ENCODE peak calls at places on chromosome 18, in four cellular contexts. T is A549; U is heart right ventricle; A is CD8-positive, alpha-beta T cell. L is an unnamed sample.

GRCh38 chr18:292271-292670 is 24.4 kb upstream of the THOC1 start:
- DNase-seq in T (no peak), A (no peak), U (no peak), L (no peak)

GRCh38 chr18:3245185-3245564 is 2.4 kb upstream of the MYL12A start:
- DNase-seq in T (no peak), U (no peak), A (no peak), L (no peak)

GRCh38 chr18:29154196-29154757 is 977.3 kb upstream of the CDH2 start:
- DNase-seq in T (no peak), U (no peak), A (no peak), L (no peak)

GRCh38 chr18:59996370-59996966 is 96.7 kb downstream of the PMAIP1 start:
- DNase-seq in T (peak), A (no peak), U (no peak), L (no peak)

GRCh38 chr18:34458371-34458770 is 233.7 kb upstream of the NOL4 start:
- DNase-seq in U (no peak), A (no peak), T (no peak), L (no peak)

GRCh38 chr18:68555935-68556334 is 159.0 kb downstream of the TMX3 start:
- DNase-seq in T (no peak), U (no peak), A (no peak), L (no peak)

GRCh38 chr18:61845212-61845611 is 47.6 kb downstream of the RNF152 start:
- DNase-seq in A (no peak), T (no peak), U (no peak), L (no peak)

GRCh38 chr18:35406666-35407065 is 29.5 kb upstream of the ZNF396 start:
- DNase-seq in T (no peak), U (no peak), A (no peak), L (no peak)

GRCh38 chr18:8820701-8821465 is 115.5 kb downstream of the MTCL1 start:
- DNase-seq in T (no peak), A (no peak), U (no peak), L (no peak)

GRCh38 chr18:63741769-63742168 is 33.4 kb upstream of the SERPINB7 start:
- DNase-seq in T (no peak), A (no peak), U (no peak), L (no peak)

GRCh38 chr18:13500891-13501887 is 225.2 kb downstream of the FAM210A start:
- DNase-seq in U (peak), T (no peak), A (no peak), L (no peak)

GRCh38 chr18:29436459-29436858 is 1259.5 kb upstream of the CDH2 start:
- DNase-seq in T (no peak), U (no peak), A (no peak), L (no peak)

GRCh38 chr18:54148151-54148550 is 76.3 kb downstream of the MBD2 start:
- DNase-seq in U (no peak), T (no peak), A (no peak), L (no peak)

GRCh38 chr18:33844232-33844631 is 266.2 kb downstream of the ASXL3 start:
- DNase-seq in U (no peak), A (no peak), T (no peak), L (no peak)

GRCh38 chr18:8982416-8983183 is 119.9 kb upstream of the NDUFV2 start:
- DNase-seq in T (peak), A (no peak), U (no peak), L (no peak)

GRCh38 chr18:54209471-54210180 is 14.8 kb downstream of the MBD2 start:
- DNase-seq in T (no peak), A (no peak), U (no peak), L (no peak)

GRCh38 chr18:77116201-77117080 is 16.1 kb downstream of the MBP start:
- DNase-seq in T (no peak), U (no peak), A (no peak), L (peak)

GRCh38 chr18:28690100-28690499 is 513.2 kb upstream of the CDH2 start:
- DNase-seq in U (no peak), A (no peak), T (no peak), L (no peak)

GRCh38 chr18:74063023-74063422 is 84.6 kb downstream of the FBXO15 start:
- DNase-seq in A (no peak), T (no peak), U (no peak), L (no peak)

GRCh38 chr18:28581503-28582169 is 404.7 kb upstream of the CDH2 start:
- DNase-seq in T (no peak), A (no peak), U (no peak), L (no peak)

GRCh38 chr18:9732031-9732430 is 23.9 kb downstream of the RAB31 start:
- DNase-seq in T (no peak), U (no peak), A (no peak), L (no peak)

GRCh38 chr18:37634516-37634915 is 68.9 kb upstream of the CELF4 start:
- DNase-seq in T (no peak), A (no peak), U (no peak), L (no peak)

GRCh38 chr18:11962586-11962985 is 18.7 kb upstream of the IMPA2 start:
- DNase-seq in U (no peak), A (no peak), T (no peak), L (no peak)

GRCh38 chr18:13539050-13539449 is 187.3 kb downstream of the FAM210A start:
- DNase-seq in U (no peak), A (peak), T (no peak), L (no peak)

GRCh38 chr18:55300469-55301195 is 287.4 kb downstream of the TCF4 start:
- DNase-seq in A (no peak), U (peak), T (no peak), L (no peak)

GRCh38 chr18:75293591-75293990 is 83.0 kb downstream of the TSHZ1 start:
- DNase-seq in U (no peak), A (no peak), T (no peak), L (no peak)

GRCh38 chr18:35512761-35513160 is 15.0 kb upstream of the INO80C start:
- DNase-seq in U (no peak), T (no peak), A (no peak), L (no peak)

GRCh38 chr18:413263-413662 is 87.2 kb downstream of the COLEC12 start:
- DNase-seq in U (no peak), T (no peak), A (no peak), L (no peak)

GRCh38 chr18:45548614-45549013 is 66.7 kb upstream of the SLC14A2 start:
- DNase-seq in T (no peak), U (no peak), A (no peak), L (no peak)

GRCh38 chr18:77001041-77001440 is 131.5 kb downstream of the MBP start:
- DNase-seq in T (no peak), A (no peak), U (no peak), L (no peak)

GRCh38 chr18:41372266-41372665 is 582.8 kb upstream of the PIK3C3 start:
- DNase-seq in U (no peak), A (no peak), T (no peak), L (no peak)

GRCh38 chr18:13216092-13216582 is 2.4 kb upstream of the LDLRAD4 start:
- DNase-seq in U (peak), A (no peak), T (peak), L (no peak)

GRCh38 chr18:60248563-60249330 is 123.8 kb downstream of the MC4R start:
- DNase-seq in U (no peak), T (no peak), A (no peak), L (no peak)

GRCh38 chr18:32717151-32717550 is 55.7 kb downstream of the KLHL14 start:
- DNase-seq in A (no peak), U (no peak), T (no peak), L (no peak)

GRCh38 chr18:26648509-26649192 is 100.3 kb upstream of the KCTD1 start:
- DNase-seq in U (no peak), T (no peak), A (no peak), L (no peak)

GRCh38 chr18:26646897-26647296 is 98.5 kb upstream of the KCTD1 start:
- DNase-seq in U (no peak), T (no peak), A (no peak), L (no peak)

GRCh38 chr18:26652501-26652900 is 104.1 kb upstream of the KCTD1 start:
- DNase-seq in U (no peak), T (no peak), A (no peak), L (no peak)

GRCh38 chr18:26649193-26649543 is 100.8 kb upstream of the KCTD1 start:
- DNase-seq in A (no peak), T (no peak), U (no peak), L (no peak)

DNA sequence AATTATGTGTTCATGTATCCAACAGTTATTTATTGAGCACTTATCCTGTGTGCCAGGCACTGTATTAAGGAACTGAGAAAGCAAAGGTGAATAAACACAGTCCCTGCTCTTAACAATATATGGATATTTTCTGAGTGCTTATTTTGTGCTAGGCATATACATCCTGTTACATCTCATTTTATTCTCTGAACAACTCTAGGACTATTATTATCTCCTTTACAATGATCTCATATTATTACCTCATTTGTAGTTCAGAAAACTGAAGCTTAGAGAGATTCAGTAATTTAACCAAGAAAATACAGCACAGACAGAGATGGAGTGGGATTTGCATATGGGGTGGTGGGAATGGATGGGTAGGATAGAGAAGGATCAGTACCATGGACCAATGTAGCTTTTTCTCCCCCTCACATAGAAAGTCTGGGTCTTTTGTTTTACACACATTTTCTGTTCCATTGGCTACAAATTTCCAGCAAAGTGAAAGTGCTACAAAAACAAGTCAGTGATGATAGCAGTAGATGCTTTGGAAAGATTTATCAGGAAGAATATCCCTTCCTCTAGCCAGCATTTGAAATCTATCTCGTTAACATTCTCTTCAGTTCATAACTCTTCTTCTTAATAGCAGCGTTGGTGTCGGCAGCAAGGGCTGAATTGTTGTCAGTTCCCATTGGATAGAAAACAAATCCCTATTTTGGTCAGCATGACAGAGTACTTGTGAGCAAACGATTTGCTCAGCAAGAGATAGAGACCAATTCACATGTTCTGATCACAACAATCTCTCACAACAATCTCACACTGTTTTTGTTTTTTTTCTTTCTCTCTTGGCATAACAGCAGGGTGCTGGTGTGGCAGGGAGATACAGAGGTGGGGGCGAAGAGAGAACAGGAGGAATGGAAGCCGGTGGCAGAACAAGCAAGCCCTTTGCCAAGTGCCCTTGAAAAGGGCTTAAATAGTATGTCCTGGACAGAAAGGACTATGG is 102.2 kb upstream of the KCTD1 start:
- DNase-seq in A (no peak), U (no peak), T (no peak), L (no peak)
- TF ChIP-seq CTCF in A (no peak), U (no peak), T (no peak), L (no peak)

GRCh38 chr18:25446972-25447371 is 95.0 kb upstream of the ZNF521 start:
- DNase-seq in U (no peak), T (no peak), A (no peak), L (no peak)
- TF ChIP-seq CTCF in U (no peak), T (no peak), A (no peak), L (no peak)

GRCh38 chr18:79779021-79779699 is 18.6 kb upstream of the KCNG2 start:
- DNase-seq in T (no peak), U (no peak), A (no peak), L (no peak)

GRCh38 chr18:79780547-79780946 is 17.2 kb upstream of the KCNG2 start:
- DNase-seq in T (no peak), U (no peak), A (no peak), L (no peak)

GRCh38 chr18:79778291-79778791 is 19.4 kb upstream of the KCNG2 start:
- DNase-seq in U (no peak), T (no peak), A (no peak), L (no peak)

GRCh38 chr18:79781331-79781941 is 16.3 kb upstream of the KCNG2 start:
- DNase-seq in U (no peak), A (no peak), T (no peak), L (no peak)

DNA sequence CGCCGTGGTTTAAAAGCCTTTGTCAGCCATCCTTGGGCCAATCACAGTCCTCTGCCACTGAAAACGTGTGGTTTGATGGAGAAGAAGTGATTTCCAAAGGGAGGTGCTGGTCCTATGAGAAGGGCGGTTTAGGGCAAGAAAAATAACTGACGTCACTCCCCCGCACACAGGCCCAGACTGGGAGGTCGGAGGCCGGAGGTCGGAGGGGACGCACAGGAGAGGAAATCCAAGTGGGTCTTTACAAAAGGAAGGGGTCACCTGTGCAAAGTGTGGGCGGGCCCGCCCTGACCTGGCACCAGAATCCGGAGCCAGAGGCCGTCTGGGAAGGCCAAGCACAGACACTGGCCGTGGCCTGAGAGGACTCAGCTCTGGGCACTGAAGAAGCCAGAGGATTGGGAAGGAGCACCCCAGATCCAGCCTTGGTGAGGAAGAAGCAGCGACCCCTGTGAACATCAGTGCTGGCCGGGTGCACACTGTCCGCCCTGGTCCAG is 18.0 kb upstream of the KCNG2 start:
- DNase-seq in A (no peak), U (no peak), T (no peak), L (no peak)
- TF ChIP-seq CTCF in A (no peak), U (no peak), T (no peak), L (no peak)

GRCh38 chr18:22040527-22040926 is 128.9 kb upstream of the GATA6 start:
- DNase-seq in U (no peak), T (no peak), A (no peak), L (no peak)
- TF ChIP-seq CTCF in U (no peak), T (no peak), A (no peak), L (no peak)

GRCh38 chr18:58793361-58793760 is 71.3 kb upstream of the ZNF532 start:
- DNase-seq in A (no peak), T (peak), U (no peak), L (no peak)
- TF ChIP-seq CTCF in A (no peak), T (no peak), U (no peak), L (no peak)

GRCh38 chr18:56314396-56314795 is 324.0 kb downstream of the TXNL1 start:
- DNase-seq in A (no peak), T (no peak), U (no peak), L (no peak)
- TF ChIP-seq CTCF in A (no peak), T (no peak), U (peak), L (no peak)

GRCh38 chr18:48023334-48024008 is 93.0 kb upstream of the SMAD2 start:
- DNase-seq in U (no peak), A (no peak), T (peak), L (peak)
- TF ChIP-seq CTCF in U (peak), A (no peak), T (peak), L (no peak)

GRCh38 chr18:46768166-46768921 is 11.5 kb upstream of the ST8SIA5 start:
- DNase-seq in U (peak), T (no peak), A (no peak), L (no peak)

GRCh38 chr18:46767217-46767616 is 10.4 kb upstream of the ST8SIA5 start:
- DNase-seq in A (no peak), T (no peak), U (no peak), L (no peak)

GRCh38 chr18:46770708-46771107 is 13.9 kb upstream of the ST8SIA5 start:
- DNase-seq in A (no peak), T (no peak), U (no peak), L (no peak)

GRCh38 chr18:46771141-46771540 is 14.3 kb upstream of the ST8SIA5 start:
- DNase-seq in T (no peak), U (no peak), A (no peak), L (no peak)

DNA sequence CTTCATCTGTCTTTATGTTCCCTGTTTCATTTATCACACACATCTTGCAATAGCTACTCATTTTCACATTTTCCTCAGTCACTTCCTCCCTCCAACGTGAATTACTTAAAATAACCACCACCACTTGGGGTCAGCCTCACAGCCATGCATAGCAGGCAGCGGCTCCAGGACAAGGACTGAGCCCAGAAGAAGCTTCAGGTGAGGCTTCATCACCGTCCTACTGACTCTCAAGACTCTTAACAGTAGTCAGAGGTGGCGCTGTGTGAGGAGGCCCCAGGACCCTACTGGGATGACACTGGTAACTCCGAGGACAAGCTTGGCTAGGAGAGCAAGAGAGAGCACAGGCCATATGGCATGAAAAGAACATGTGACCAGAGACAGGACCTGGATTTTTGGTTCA is 15.5 kb upstream of the ST8SIA5 start:
- DNase-seq in A (no peak), U (no peak), T (no peak), L (no peak)
- TF ChIP-seq CTCF in A (no peak), U (peak), T (no peak), L (no peak)

GRCh38 chr18:78126106-78126505 is 853.5 kb upstream of the SALL3 start:
- DNase-seq in A (no peak), T (no peak), U (no peak), L (no peak)
- TF ChIP-seq CTCF in A (no peak), T (no peak), U (no peak), L (no peak)

L was measured in mesothelial cell of epicardium.